ENCODE peak calls at places on chromosomes 4 and X, in four cellular contexts. E is type B pancreatic cell, A is germinal center, U is GM12892. P is an unnamed sample.
A peak's percentile ranks its signal among the peaks of the same experiment; 100 is the strongest.

GRCh38 chr4:7158991-7159390 is 33.3 kb upstream of the SORCS2 start:
- DNase-seq in A (no peak), E (peak; percentile 51), U (no peak), P (no peak)

GRCh38 chr4:119550857-119551532 is 77.6 kb downstream of the PDE5A start:
- DNase-seq in A (no peak), U (no peak), E (no peak), P (no peak)

GRCh38 chr4:85500110-85500867 is 25.3 kb downstream of the ARHGAP24 start:
- DNase-seq in E (no peak), A (no peak), U (no peak), P (no peak)

GRCh38 chrX:42098897-42099296 is 175.5 kb upstream of the CASK start:
- DNase-seq in A (no peak), U (no peak), E (no peak), P (no peak)

GRCh38 chr4:96383349-96383748 is 543.5 kb downstream of the PDHA2 start:
- DNase-seq in E (no peak), A (no peak), U (no peak), P (no peak)

GRCh38 chr4:127782275-127783025 is at the start of gene HSPA4L:
- DNase-seq in A (peak; percentile 30), U (peak; percentile 34), E (no peak), P (peak; percentile 35)

GRCh38 chr4:68076194-68076593 is 53.5 kb downstream of the TMPRSS11F start:
- DNase-seq in E (no peak), A (no peak), U (no peak), P (no peak)

GRCh38 chr4:37825943-37826281 is 574 bp upstream of the PGM2 start:
- DNase-seq in A (peak; percentile 36), E (no peak), U (no peak), P (no peak)

GRCh38 chrX:37755073-37755472 is 24.8 kb upstream of the CYBB start:
- DNase-seq in E (no peak), U (no peak), A (peak; percentile 47), P (no peak)

GRCh38 chr4:132180020-132180427 is 969.1 kb upstream of the PCDH10 start:
- DNase-seq in E (no peak), A (no peak), U (no peak), P (no peak)

GRCh38 chrX:38175140-38175539 is 45.5 kb downstream of the SRPX start:
- DNase-seq in A (no peak), E (no peak), U (no peak), P (peak; percentile 15)

GRCh38 chr4:54090804-54091623 is 8.9 kb upstream of the GSX2 start:
- DNase-seq in A (peak; percentile 77), U (no peak), E (no peak), P (no peak)

GRCh38 chrX:16138108-16138427 is 14.7 kb downstream of the GRPR start:
- DNase-seq in U (no peak), E (no peak), A (peak; percentile 8), P (no peak)

GRCh38 chr4:156672924-156673323 is 298.7 kb downstream of the PDGFC start:
- DNase-seq in A (no peak), E (no peak), U (no peak), P (no peak)

GRCh38 chr4:126361287-126361686 is 1046.5 kb downstream of the FAT4 start:
- DNase-seq in E (no peak), A (no peak), U (no peak), P (no peak)

GRCh38 chr4:41212221-41213203 is 1.8 kb downstream of the APBB2 start:
- DNase-seq in A (peak; percentile 52), U (no peak), E (no peak), P (peak; percentile 34)

GRCh38 chrX:16578218-16578617 is 71.7 kb upstream of the S100G start:
- DNase-seq in A (no peak), U (no peak), E (no peak), P (no peak)